ENCODE peak calls at places on chromosome 9, in ten cellular contexts. J, Z, Q, W, H, P, O, V, C and K are unnamed samples.

GRCh38 chr9:128703616-128704355 is 1.5 kb downstream of the PKN3 start:
- DNase-seq in J (no peak), Z (no peak), Q (no peak), W (no peak), H (no peak), P (no peak), O (no peak), V (no peak), C (peak), K (no peak)

GRCh38 chr9:115775669-115776068 is 377.9 kb upstream of the PAPPA start:
- DNase-seq in J (no peak), Z (peak), Q (no peak), W (no peak), H (peak), P (no peak), O (no peak), V (no peak), C (no peak), K (no peak)

GRCh38 chr9:16867571-16868311 is 2.7 kb downstream of the BNC2 start:
- DNase-seq in J (no peak), Z (peak), Q (no peak), W (no peak), H (peak), P (no peak), O (no peak), V (no peak), C (no peak), K (no peak)

GRCh38 chr9:99491408-99492259 is 269.6 kb downstream of the SEC61B start:
- DNase-seq in J (no peak), Z (peak), Q (no peak), W (no peak), H (peak), P (no peak), O (no peak), V (no peak), C (peak), K (peak)

GRCh38 chr9:93081081-93081529 is 14.9 kb upstream of the CARD19 start:
- DNase-seq in J (no peak), Z (no peak), Q (no peak), W (no peak), H (no peak), P (no peak), O (no peak), V (no peak), C (no peak), K (no peak)

GRCh38 chr9:129665814-129666511 is 516 bp downstream of the PRRX2 start:
- DNase-seq in J (no peak), Z (no peak), Q (no peak), W (no peak), H (no peak), P (no peak), O (no peak), V (peak), C (no peak), K (no peak)

GRCh38 chr9:118222375-118222774 is 518.2 kb downstream of the TLR4 start:
- DNase-seq in J (no peak), Z (no peak), Q (no peak), W (no peak), H (no peak), P (no peak), O (no peak), V (no peak), C (no peak), K (no peak)

GRCh38 chr9:79641055-79641454 is 69.3 kb downstream of the TLE4 start:
- DNase-seq in J (peak), Z (no peak), Q (no peak), W (no peak), H (no peak), P (no peak), O (no peak), V (no peak), C (no peak), K (no peak)

GRCh38 chr9:114072181-114073140 is 5.6 kb downstream of the AMBP start:
- DNase-seq in J (no peak), Z (peak), Q (no peak), W (no peak), H (peak), P (no peak), O (no peak), V (no peak), C (no peak), K (no peak)

GRCh38 chr9:107813287-107813686 is 323.7 kb upstream of the KLF4 start:
- DNase-seq in J (no peak), Z (no peak), Q (no peak), W (no peak), H (no peak), P (no peak), O (no peak), V (no peak), C (no peak), K (no peak)

GRCh38 chr9:112061152-112061740 is 113.9 kb downstream of the SUSD1 start:
- DNase-seq in J (peak), Z (peak), Q (peak), W (peak), H (peak), P (no peak), O (peak), V (no peak), C (peak), K (peak)

GRCh38 chr9:87497604-87498045 is at the start of gene DAPK1:
- DNase-seq in J (no peak), Z (peak), Q (no peak), W (no peak), H (no peak), P (no peak), O (peak), V (peak), C (no peak), K (no peak)

GRCh38 chr9:38026840-38027527 is 42.0 kb downstream of the SHB start:
- DNase-seq in J (no peak), Z (no peak), Q (no peak), W (no peak), H (no peak), P (no peak), O (no peak), V (no peak), C (no peak), K (no peak)

GRCh38 chr9:99056876-99057664 is 47.8 kb upstream of the TGFBR1 start:
- DNase-seq in J (peak), Z (peak), Q (peak), W (peak), H (peak), P (no peak), O (no peak), V (no peak), C (peak), K (no peak)

GRCh38 chr9:137989999-137990715 is 112.6 kb downstream of the CACNA1B start:
- DNase-seq in J (no peak), Z (no peak), Q (no peak), W (no peak), H (no peak), P (no peak), O (no peak), V (peak), C (no peak), K (no peak)

GRCh38 chr9:12695474-12695873 is 2.3 kb downstream of the TYRP1 start:
- DNase-seq in J (no peak), Z (peak), Q (no peak), W (no peak), H (no peak), P (no peak), O (no peak), V (no peak), C (no peak), K (no peak)

GRCh38 chr9:93891549-93892310 is 63.4 kb downstream of the BARX1 start:
- DNase-seq in J (no peak), Z (no peak), Q (no peak), W (no peak), H (no peak), P (no peak), O (no peak), V (no peak), C (no peak), K (no peak)

GRCh38 chr9:35553670-35554543 is 51.2 kb upstream of the TESK1 start:
- DNase-seq in J (no peak), Z (peak), Q (no peak), W (peak), H (peak), P (no peak), O (peak), V (peak), C (peak), K (peak)

GRCh38 chr9:125330587-125330986 is 69.0 kb downstream of the GAPVD1 start:
- DNase-seq in J (no peak), Z (no peak), Q (no peak), W (no peak), H (no peak), P (no peak), O (no peak), V (no peak), C (no peak), K (no peak)

GRCh38 chr9:14525840-14526239 is 167.4 kb downstream of the ZDHHC21 start:
- DNase-seq in J (no peak), Z (no peak), Q (no peak), W (no peak), H (no peak), P (no peak), O (no peak), V (no peak), C (no peak), K (no peak)

GRCh38 chr9:24071736-24072135 is 245.7 kb upstream of the ELAVL2 start:
- DNase-seq in J (no peak), Z (no peak), Q (no peak), W (no peak), H (no peak), P (no peak), O (no peak), V (no peak), C (no peak), K (no peak)

GRCh38 chr9:134455951-134456739 is 129.9 kb downstream of the RXRA start:
- DNase-seq in J (peak), Z (peak), Q (peak), W (peak), H (peak), P (peak), O (peak), V (no peak), C (peak), K (peak)

GRCh38 chr9:93093449-93094293 is 2.3 kb upstream of the CARD19 start:
- DNase-seq in J (no peak), Z (no peak), Q (no peak), W (no peak), H (no peak), P (no peak), O (no peak), V (no peak), C (no peak), K (no peak)

GRCh38 chr9:134547161-134548100 is 94.2 kb upstream of the COL5A1 start:
- DNase-seq in J (no peak), Z (no peak), Q (peak), W (no peak), H (no peak), P (no peak), O (no peak), V (no peak), C (no peak), K (no peak)

GRCh38 chr9:72305102-72305546 is 59.9 kb downstream of the ZFAND5 start:
- DNase-seq in J (no peak), Z (peak), Q (peak), W (no peak), H (peak), P (no peak), O (peak), V (no peak), C (peak), K (peak)

GRCh38 chr9:129237195-129237611 is 59.1 kb upstream of the IER5L start:
- DNase-seq in J (no peak), Z (peak), Q (no peak), W (peak), H (peak), P (no peak), O (no peak), V (no peak), C (peak), K (peak)

GRCh38 chr9:115517335-115518075 is 399.5 kb upstream of the TNC start:
- DNase-seq in J (peak), Z (no peak), Q (no peak), W (peak), H (peak), P (no peak), O (no peak), V (no peak), C (no peak), K (peak)

GRCh38 chr9:114694719-114695269 is 12.8 kb upstream of the TEX48 start:
- DNase-seq in J (no peak), Z (no peak), Q (no peak), W (no peak), H (peak), P (no peak), O (no peak), V (no peak), C (no peak), K (no peak)

GRCh38 chr9:70257991-70258691 is 637 bp upstream of the SMC5 start:
- DNase-seq in J (no peak), Z (peak), Q (no peak), W (no peak), H (peak), P (no peak), O (peak), V (no peak), C (no peak), K (peak)

GRCh38 chr9:90502134-90502533 is 140.5 kb downstream of the DIRAS2 start:
- DNase-seq in J (no peak), Z (no peak), Q (no peak), W (no peak), H (no peak), P (no peak), O (no peak), V (no peak), C (no peak), K (no peak)

GRCh38 chr9:34796924-34797323 is 87.0 kb upstream of the CCL21 start:
- DNase-seq in J (no peak), Z (no peak), Q (no peak), W (no peak), H (no peak), P (no peak), O (no peak), V (peak), C (peak), K (no peak)

GRCh38 chr9:25724424-25724823 is 46.2 kb upstream of the TUSC1 start:
- DNase-seq in J (no peak), Z (peak), Q (peak), W (peak), H (peak), P (no peak), O (no peak), V (no peak), C (no peak), K (no peak)

GRCh38 chr9:8850916-8851315 is 1051.3 kb upstream of the DMAC1 start:
- DNase-seq in J (no peak), Z (no peak), Q (no peak), W (no peak), H (no peak), P (no peak), O (no peak), V (no peak), C (no peak), K (no peak)

GRCh38 chr9:133405508-133406009 is 12.3 kb downstream of the REXO4 start:
- DNase-seq in J (no peak), Z (peak), Q (no peak), W (no peak), H (peak), P (no peak), O (no peak), V (no peak), C (no peak), K (no peak)
- H3K4me3 ChIP-seq in J (no peak), Z (no peak), Q (no peak), W (no peak), H (no peak), P (no peak), O (no peak), V (no peak), C (no peak), K (no peak)

GRCh38 chr9:3477236-3477834 is 48.5 kb downstream of the RFX3 start:
- DNase-seq in J (no peak), Z (no peak), Q (no peak), W (no peak), H (no peak), P (no peak), O (no peak), V (no peak), C (no peak), K (no peak)
- H3K4me3 ChIP-seq in J (no peak), Z (no peak), Q (no peak), W (no peak), H (no peak), P (peak), O (no peak), V (no peak), C (no peak), K (no peak)

DNA sequence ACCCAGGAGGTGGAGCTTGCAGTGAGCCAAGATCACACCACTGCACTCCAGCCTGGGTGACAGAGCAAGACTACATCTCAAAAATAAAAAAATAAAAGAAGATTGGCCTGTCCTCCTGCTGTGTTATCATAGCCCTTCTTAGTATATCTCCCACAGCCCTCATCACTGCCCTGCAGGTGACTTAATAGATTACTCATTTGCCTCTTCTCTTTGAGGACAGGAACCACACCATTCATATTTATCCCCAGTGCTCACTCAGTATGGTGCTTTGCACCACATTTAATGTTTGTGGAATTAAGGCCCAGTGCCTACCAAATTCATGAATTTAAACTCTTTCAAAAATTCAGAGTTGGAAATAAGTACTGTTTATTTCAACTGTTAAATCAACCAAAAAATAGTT is 10.3 kb downstream of the IDNK start:
- DNase-seq in J (no peak), Z (no peak), Q (no peak), W (no peak), H (no peak), P (no peak), O (no peak), V (no peak), C (no peak), K (no peak)
- H3K4me3 ChIP-seq in J (no peak), Z (no peak), Q (no peak), W (no peak), H (no peak), P (no peak), O (no peak), V (no peak), C (no peak), K (no peak)

DNA sequence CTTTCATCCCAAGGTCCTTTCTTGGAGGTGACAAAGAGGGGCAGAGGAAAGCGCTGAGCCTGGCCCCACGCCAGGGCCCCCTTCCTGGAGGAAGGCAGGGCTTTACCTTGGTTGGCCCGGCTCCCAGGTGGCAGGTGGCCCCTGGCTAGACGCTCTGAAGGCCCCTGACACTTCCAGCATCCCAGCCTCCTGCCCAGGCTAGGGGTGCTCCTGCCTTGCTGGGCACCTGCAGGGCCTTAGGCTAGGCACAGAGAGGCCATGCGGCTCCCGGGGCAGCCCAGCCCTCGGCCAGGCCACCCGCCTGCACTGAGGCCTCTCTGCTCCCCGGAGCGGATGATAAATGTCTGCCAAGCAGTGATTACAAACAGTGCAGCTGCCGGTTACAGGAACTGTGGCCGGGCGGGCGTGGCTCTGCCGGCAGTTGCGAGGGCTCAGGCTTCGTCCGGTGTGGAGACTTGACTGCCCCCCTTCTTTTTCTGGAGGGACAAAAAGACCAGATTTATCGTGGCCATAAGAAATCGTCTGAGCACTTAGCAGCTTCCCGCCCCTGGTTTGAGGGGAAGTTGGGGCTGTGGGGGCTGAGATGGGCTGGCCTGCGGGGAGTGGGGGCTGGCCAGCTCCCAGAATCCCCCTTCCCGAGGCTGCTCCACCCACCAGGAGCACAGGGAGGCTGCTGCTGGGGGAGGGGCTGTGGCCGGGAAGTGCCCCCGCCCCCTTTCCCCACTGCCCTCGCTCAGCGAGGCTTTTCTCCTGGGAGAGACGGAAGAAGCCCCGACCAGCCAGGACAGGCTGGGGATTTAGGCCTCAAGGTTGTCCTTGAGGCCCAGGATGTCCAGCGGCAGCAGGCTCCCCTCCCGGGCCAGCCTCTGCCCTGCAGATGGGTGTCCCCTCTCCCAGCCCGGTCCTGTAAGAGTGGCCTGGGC is 31.6 kb upstream of the UBAC1 start:
- DNase-seq in J (peak), Z (peak), Q (peak), W (peak), H (peak), P (no peak), O (no peak), V (peak), C (peak), K (no peak)
- H3K4me3 ChIP-seq in J (peak), Z (peak), Q (no peak), W (peak), H (peak), P (peak), O (peak), V (no peak), C (no peak), K (peak)

DNA sequence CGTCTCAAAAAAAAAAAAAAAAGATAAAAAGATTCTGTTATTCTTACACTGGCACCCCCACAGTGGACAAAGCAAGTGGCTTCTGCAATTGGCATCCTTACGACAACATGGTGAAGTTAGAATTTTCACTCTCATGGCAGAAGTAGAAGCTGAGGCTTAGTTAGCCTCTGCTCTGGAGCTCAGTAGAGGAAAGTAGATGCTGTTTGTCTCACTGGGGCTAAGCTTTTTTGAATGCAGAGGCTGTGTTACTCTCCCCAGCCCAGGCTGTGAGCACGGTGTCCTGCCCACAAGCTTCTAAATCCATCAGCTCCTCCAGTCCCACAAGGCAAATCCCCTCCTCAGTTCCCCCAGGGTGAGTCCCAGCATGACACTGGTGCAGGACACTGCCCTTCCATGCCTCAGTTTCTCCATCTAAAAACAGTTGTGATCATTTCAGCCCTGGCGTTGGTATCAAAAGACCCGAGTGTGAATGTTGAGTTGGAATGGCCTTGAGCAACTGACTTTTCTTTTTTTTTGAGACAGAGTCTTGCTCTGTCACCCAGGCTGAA is 22.6 kb upstream of the PHF19 start:
- DNase-seq in J (no peak), Z (no peak), Q (no peak), W (no peak), H (no peak), P (no peak), O (no peak), V (no peak), C (no peak), K (no peak)
- H3K4me3 ChIP-seq in J (no peak), Z (no peak), Q (no peak), W (no peak), H (no peak), P (no peak), O (no peak), V (no peak), C (no peak), K (no peak)